ENCODE peak calls at places on chromosomes 16 and 17, in four cellular contexts. C is HepG2, L is K562, U is GM12878. Z is an unnamed sample.

GRCh38 chr17:27065588-27065987 is 228.3 kb upstream of the WSB1 start:
- DNase-seq in L (no peak), C (no peak), U (no peak), Z (no peak)

GRCh38 chr17:2190014-2190413 is 113.6 kb downstream of the SMG6 start:
- DNase-seq in U (no peak), C (no peak), L (no peak), Z (no peak)

GRCh38 chr17:17885029-17885351 is 48.2 kb upstream of the SREBF1 start:
- DNase-seq in C (no peak), U (no peak), L (no peak), Z (peak)

GRCh38 chr17:2398655-2399571 is 1.9 kb downstream of the MNT start:
- DNase-seq in U (no peak), L (peak), C (peak), Z (no peak)

GRCh38 chr17:17264430-17264829 is 16.6 kb downstream of the COPS3 start:
- DNase-seq in L (no peak), U (no peak), C (no peak), Z (no peak)

GRCh38 chr17:27570578-27570914 is 60.4 kb upstream of the LGALS9 start:
- DNase-seq in U (no peak), L (no peak), C (no peak), Z (no peak)

GRCh38 chr16:1772362-1772907 is at the start of gene EME2:
- DNase-seq in L (peak), U (no peak), C (peak), Z (no peak)

GRCh38 chr17:2435181-2435741 is 34.4 kb upstream of the MNT start:
- DNase-seq in U (no peak), C (no peak), L (no peak), Z (no peak)

GRCh38 chr16:31052131-31052530 is 18.8 kb downstream of the STX4 start:
- DNase-seq in U (no peak), C (peak), L (peak), Z (no peak)

GRCh38 chr16:60914334-60914733 is 1121.9 kb downstream of the CDH8 start:
- DNase-seq in C (no peak), U (no peak), L (no peak), Z (no peak)

GRCh38 chr17:78798695-78799559 is 16.9 kb upstream of the CYTH1 start:
- DNase-seq in C (peak), L (no peak), U (no peak), Z (no peak)

GRCh38 chr17:17966399-17966798 is 5.8 kb downstream of the TOM1L2 start:
- DNase-seq in C (no peak), L (no peak), U (peak), Z (no peak)

GRCh38 chr16:12315330-12316138 is 339.0 kb downstream of the SNX29 start:
- DNase-seq in U (no peak), C (peak), L (no peak), Z (no peak)

GRCh38 chr17:39402890-39403605 is 1.6 kb upstream of the FBXL20 start:
- DNase-seq in C (no peak), L (no peak), U (no peak), Z (no peak)

GRCh38 chr16:57163842-57164241 is 22.0 kb downstream of the PSME3IP1 start:
- DNase-seq in U (no peak), L (no peak), C (no peak), Z (no peak)

GRCh38 chr16:1278456-1278855 is 22.6 kb downstream of the TPSD1 start:
- DNase-seq in C (no peak), U (no peak), L (peak), Z (no peak)

GRCh38 chr17:16391451-16391850 is 10.6 kb downstream of the UBB start:
- DNase-seq in L (no peak), C (no peak), U (no peak), Z (no peak)

GRCh38 chr17:9192010-9192409 is 170.7 kb downstream of the NTN1 start:
- DNase-seq in C (no peak), L (no peak), U (no peak), Z (no peak)

GRCh38 chr17:59533694-59534093 is 31.7 kb upstream of the DHX40 start:
- DNase-seq in C (no peak), U (no peak), L (no peak), Z (no peak)

GRCh38 chr17:57735230-57735629 is 9.9 kb downstream of the CCDC182 start:
- DNase-seq in C (no peak), L (no peak), U (no peak), Z (no peak)

GRCh38 chr17:73722163-73722562 is 77.9 kb upstream of the SDK2 start:
- DNase-seq in U (no peak), C (no peak), L (no peak), Z (no peak)

GRCh38 chr16:88353232-88353631 is 29.5 kb upstream of the ZNF469 start:
- DNase-seq in C (no peak), L (no peak), U (no peak), Z (no peak)

GRCh38 chr16:19524866-19525723 is 1.4 kb downstream of the CCP110 start:
- DNase-seq in U (peak), C (no peak), L (no peak), Z (no peak)

GRCh38 chr17:73354423-73355284 is 42.9 kb upstream of the CDC42EP4 start:
- DNase-seq in C (no peak), L (no peak), U (no peak), Z (no peak)

GRCh38 chr17:9313346-9313745 is 262.3 kb downstream of the STX8 start:
- DNase-seq in L (no peak), U (no peak), C (no peak), Z (no peak)

GRCh38 chr16:84266451-84266850 is 26.6 kb upstream of the KCNG4 start:
- DNase-seq in L (peak), C (peak), U (peak), Z (peak)

DNA sequence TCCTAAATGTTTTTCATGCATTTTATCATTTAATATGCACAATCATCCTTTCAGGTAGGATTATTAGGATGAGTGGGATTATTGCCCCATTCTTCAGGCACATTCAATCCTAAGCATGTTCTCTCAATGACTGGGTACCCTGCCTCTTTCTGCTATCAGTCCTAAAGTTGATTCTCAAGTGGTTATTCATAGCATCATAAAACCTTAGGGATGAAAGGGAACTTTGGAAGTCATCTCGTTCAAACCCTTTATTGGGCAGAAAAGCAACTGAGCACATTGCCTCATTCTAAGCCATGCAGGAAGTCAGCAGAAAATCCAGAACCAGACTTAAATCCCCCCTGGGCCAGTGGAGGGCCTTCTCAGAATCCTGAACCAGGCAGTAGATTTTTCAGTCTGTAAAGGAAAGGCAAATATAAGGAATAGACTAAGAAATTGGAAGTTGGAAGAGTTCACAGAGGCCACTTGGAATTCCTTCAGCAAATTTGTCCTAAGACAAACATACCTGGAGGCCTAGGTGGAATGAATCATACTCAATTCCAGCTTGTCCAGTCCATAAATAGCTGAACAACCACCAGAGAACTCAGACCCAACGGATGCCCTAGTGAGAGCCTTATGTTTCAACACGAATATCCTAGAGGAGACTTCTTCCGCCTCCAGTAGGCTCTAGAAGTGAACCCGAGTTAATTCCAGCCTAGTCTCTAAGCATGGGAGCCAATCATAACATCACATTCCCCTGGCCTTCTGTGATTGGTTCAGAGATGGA is 62.7 kb downstream of the IRX6 start:
- DNase-seq in C (no peak), U (no peak), L (no peak), Z (no peak)
- TF ChIP-seq BHLHE40 in C (no peak), U (no peak), L (no peak), Z (no peak)

GRCh38 chr16:71846443-71846842 is 667 bp downstream of the ATXN1L start:
- DNase-seq in C (no peak), U (no peak), L (no peak), Z (peak)
- TF ChIP-seq SP1 in C (no peak), U (no peak), L (no peak), Z (no peak)

GRCh38 chr16:70692481-70693203 is 6.8 kb upstream of the MTSS2 start:
- DNase-seq in U (no peak), C (peak), L (no peak), Z (no peak)
- TF ChIP-seq TARDBP in U (no peak), C (no peak), L (no peak), Z (no peak)

DNA sequence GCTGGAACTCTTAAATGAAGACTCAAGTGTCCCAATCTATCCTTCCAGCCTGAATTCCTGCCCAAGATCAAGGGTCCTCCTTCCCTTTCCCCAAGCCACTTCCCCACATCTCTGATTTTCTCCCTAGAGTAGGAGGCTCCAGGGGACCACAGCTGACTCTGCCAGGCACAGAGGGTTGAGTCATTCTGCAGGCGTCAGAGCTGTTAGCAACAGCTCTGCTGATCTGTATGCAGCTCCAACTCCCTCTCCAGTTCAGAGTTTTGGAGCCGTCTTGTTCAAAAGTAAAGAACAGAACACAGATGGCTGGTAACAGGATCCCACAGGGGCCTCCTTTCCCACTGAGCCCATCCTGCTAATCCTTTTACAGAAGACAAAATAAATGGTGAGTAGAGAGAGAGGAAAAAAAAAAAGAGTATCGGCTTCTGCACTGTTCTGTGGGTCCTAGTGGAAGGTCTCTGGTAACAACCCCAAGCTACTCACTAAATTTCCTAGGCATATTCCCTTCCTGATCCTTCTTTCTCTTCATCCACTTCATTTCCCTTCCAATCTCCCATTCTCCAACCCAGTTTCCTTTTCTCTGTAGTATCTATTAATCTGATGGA is 13.4 kb upstream of the TAOK1 start:
- DNase-seq in U (no peak), C (no peak), L (no peak), Z (no peak)
- TF ChIP-seq BHLHE40 in U (no peak), C (no peak), L (no peak), Z (no peak)

DNA sequence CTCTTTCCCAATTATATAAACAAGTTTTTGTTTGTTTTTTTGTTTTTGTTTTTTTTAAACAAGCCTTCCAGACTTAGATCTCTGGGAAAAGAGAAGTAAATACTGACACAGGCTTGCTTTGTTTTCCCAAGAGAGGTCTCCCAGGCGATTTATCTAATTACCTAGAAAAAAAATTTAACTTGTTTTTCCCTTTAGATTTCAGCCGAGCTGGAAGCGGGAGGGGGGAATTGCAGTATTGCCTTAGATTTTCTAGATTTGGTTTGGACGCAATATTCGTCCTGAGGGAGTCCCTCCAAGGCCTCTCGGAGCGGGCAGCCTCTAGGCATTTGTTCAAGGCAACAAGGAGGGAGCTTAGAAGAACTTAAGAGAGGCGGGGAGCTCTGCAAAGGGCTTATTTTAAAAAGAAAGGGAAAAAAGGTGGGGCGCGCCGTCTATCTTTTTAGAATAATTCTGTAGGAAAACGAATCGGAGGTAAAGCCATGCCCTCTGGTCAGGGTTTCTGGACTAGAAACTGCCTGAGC is 479 bp upstream of the TMEM94 start:
- DNase-seq in L (no peak), C (no peak), U (no peak), Z (no peak)
- TF ChIP-seq SP1 in L (no peak), C (no peak), U (no peak), Z (no peak)

DNA sequence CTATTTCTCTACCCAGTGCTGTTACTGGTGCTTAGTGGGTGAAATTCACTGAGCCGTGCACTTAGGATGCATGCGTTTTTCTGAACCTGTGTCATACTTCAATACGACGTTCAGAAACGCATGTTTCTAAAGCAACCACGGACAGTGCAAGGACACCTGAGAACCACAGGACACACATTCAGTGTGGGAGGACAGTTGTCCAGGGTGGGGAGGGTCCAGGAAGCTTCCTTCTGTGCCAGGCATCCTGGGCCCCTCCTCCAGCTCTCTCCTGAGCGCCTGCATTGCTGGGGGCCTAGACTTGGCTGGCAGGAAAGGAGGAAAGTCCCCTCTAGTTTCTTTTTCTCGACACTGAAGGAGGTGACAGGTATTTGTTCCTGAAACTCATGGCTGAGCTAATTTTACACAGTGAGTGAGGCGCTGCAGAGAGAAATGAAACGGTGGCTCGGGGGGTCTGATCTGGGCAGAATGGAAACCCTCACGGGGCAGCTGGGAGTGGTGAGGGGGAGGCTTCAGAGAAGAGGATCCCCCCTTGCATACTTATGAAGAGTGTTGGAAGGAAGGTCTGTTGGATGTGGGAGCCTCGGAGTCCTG is 89.9 kb downstream of the IRF8 start:
- DNase-seq in C (no peak), L (no peak), U (peak), Z (no peak)
- TF ChIP-seq TARDBP in C (no peak), L (no peak), U (no peak), Z (no peak)